ENCODE peak calls at places on chromosome 14, in ten cellular contexts. Y is IMR-90, P is breast epithelium, U is left ventricle myocardium inferior, B is aorta, L is fibroblast of lung, Z is MM.1S, W is OCI-LY7, V is cardiac muscle cell, X is astrocyte. T is an unnamed sample.
A peak's percentile ranks its signal among the peaks of the same experiment; 100 is the strongest.

GRCh38 chr14:96205994-96206392 is 1.4 kb downstream of the BDKRB2 start:
- DNase-seq in Y (no peak), P (no peak), U (no peak), B (no peak), L (no peak), Z (no peak), W (no peak), V (no peak), X (no peak), T (no peak)

GRCh38 chr14:80427101-80427500 is 215.8 kb upstream of the DIO2 start:
- DNase-seq in Y (peak; percentile 68), P (no peak), U (no peak), B (no peak), L (peak; percentile 75), Z (no peak), W (no peak), V (no peak), X (peak; percentile 73), T (no peak)

GRCh38 chr14:103500148-103500990 is 22.3 kb downstream of the CKB start:
- DNase-seq in Y (peak; percentile 81), P (peak; percentile 86), U (peak; percentile 90), B (peak; percentile 97), L (peak; percentile 69), Z (peak; percentile 27), W (peak; percentile 80), V (peak; percentile 94), X (peak; percentile 56), T (peak; percentile 93)

GRCh38 chr14:46490150-46490769 is 161.3 kb downstream of the RPL10L start:
- DNase-seq in Y (no peak), P (no peak), U (no peak), B (no peak), L (no peak), Z (peak; percentile 71), W (peak; percentile 8), V (peak; percentile 5), X (peak; percentile 1), T (no peak)

GRCh38 chr14:93369393-93370266 is 22.6 kb downstream of the COX8C start:
- DNase-seq in Y (no peak), P (no peak), U (no peak), B (no peak), L (no peak), Z (peak; percentile 45), W (peak; percentile 34), V (no peak), X (no peak), T (no peak)

GRCh38 chr14:100711117-100711462 is 15.6 kb upstream of the DLK1 start:
- DNase-seq in Y (no peak), P (no peak), U (no peak), B (no peak), L (no peak), Z (no peak), W (no peak), V (no peak), X (no peak), T (no peak)

GRCh38 chr14:64196668-64197411 is 97.3 kb downstream of the ESR2 start:
- DNase-seq in Y (peak; percentile 64), P (no peak), U (peak; percentile 51), B (peak; percentile 79), L (peak; percentile 67), Z (no peak), W (no peak), V (peak; percentile 76), X (peak; percentile 58), T (peak; percentile 16)

GRCh38 chr14:37051153-37051552 is 121.3 kb downstream of the SLC25A21 start:
- DNase-seq in Y (no peak), P (no peak), U (no peak), B (no peak), L (peak; percentile 39), Z (no peak), W (no peak), V (no peak), X (peak; percentile 27), T (no peak)

GRCh38 chr14:87043667-87044200 is 949.2 kb downstream of the GALC start:
- DNase-seq in Y (no peak), P (no peak), U (no peak), B (no peak), L (no peak), Z (no peak), W (no peak), V (no peak), X (no peak), T (no peak)

GRCh38 chr14:27995688-27996087 is 770.9 kb upstream of the FOXG1 start:
- DNase-seq in Y (no peak), P (no peak), U (no peak), B (no peak), L (no peak), Z (no peak), W (no peak), V (no peak), X (no peak), T (no peak)

GRCh38 chr14:34604990-34605389 is 25.0 kb downstream of the SNX6 start:
- DNase-seq in Y (peak; percentile 51), P (no peak), U (no peak), B (no peak), L (peak; percentile 39), Z (no peak), W (no peak), V (no peak), X (peak; percentile 32), T (no peak)

GRCh38 chr14:56205906-56206305 is 87.7 kb downstream of the PELI2 start:
- DNase-seq in Y (no peak), P (no peak), U (no peak), B (no peak), L (no peak), Z (no peak), W (no peak), V (no peak), X (no peak), T (no peak)

GRCh38 chr14:31137214-31137889 is 70.2 kb downstream of the HECTD1 start:
- DNase-seq in Y (no peak), P (no peak), U (no peak), B (no peak), L (no peak), Z (no peak), W (no peak), V (no peak), X (no peak), T (no peak)

GRCh38 chr14:33676135-33676566 is 274.7 kb downstream of the EGLN3 start:
- DNase-seq in Y (no peak), P (no peak), U (peak; percentile 20), B (no peak), L (peak; percentile 70), Z (peak; percentile 56), W (no peak), V (peak; percentile 62), X (peak; percentile 57), T (peak; percentile 75)

GRCh38 chr14:49464885-49465284 is 121.3 kb downstream of the RPS29 start:
- DNase-seq in Y (no peak), P (no peak), U (no peak), B (no peak), L (no peak), Z (no peak), W (peak; percentile 3), V (peak; percentile 9), X (no peak), T (peak; percentile 39)

GRCh38 chr14:60485600-60486251 is at the start of gene C14orf39:
- DNase-seq in Y (peak; percentile 65), P (no peak), U (no peak), B (peak; percentile 57), L (peak; percentile 51), Z (no peak), W (no peak), V (peak; percentile 85), X (no peak), T (peak; percentile 39)

GRCh38 chr14:33509927-33510535 is 440.8 kb downstream of the EGLN3 start:
- DNase-seq in Y (no peak), P (no peak), U (no peak), B (no peak), L (peak; percentile 94), Z (no peak), W (no peak), V (no peak), X (peak; percentile 93), T (no peak)

GRCh38 chr14:77738559-77739250 is 22.3 kb downstream of the SNW1 start:
- DNase-seq in Y (peak; percentile 45), P (no peak), U (no peak), B (no peak), L (peak; percentile 80), Z (no peak), W (no peak), V (no peak), X (peak; percentile 74), T (no peak)

GRCh38 chr14:72710212-72710611 is 183.7 kb downstream of the DPF3 start:
- DNase-seq in Y (peak; percentile 60), P (no peak), U (no peak), B (no peak), L (no peak), Z (no peak), W (no peak), V (no peak), X (no peak), T (no peak)

DNA sequence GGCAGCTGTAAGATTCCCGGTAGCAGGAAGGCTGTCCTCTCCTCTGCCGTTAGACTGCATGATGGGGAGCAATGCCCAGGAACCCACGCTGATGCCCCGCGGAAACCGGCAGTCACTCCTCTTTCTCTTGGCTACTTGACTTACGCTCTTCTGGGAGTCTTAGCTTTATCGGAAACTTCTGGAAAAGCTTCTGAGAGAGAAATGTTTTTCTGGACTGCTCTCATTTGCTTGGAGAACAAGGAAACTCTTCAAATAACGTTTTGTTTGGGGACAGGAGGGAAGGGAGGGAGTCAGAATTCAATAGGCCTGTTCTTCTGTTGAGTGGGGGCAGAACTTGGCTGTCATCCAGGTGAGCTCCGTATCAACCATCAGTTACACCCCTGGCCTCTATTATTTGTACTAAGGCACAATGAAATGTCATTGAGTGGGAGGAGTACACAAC is 128.0 kb upstream of the MAX start:
- DNase-seq in Y (no peak), P (no peak), U (peak; percentile 57), B (no peak), L (peak; percentile 50), Z (no peak), W (no peak), V (peak; percentile 37), X (no peak), T (peak; percentile 92)
- H3K4me1 ChIP-seq in Y (peaks cover 10% of the 10 kb centered on the region), P (peaks cover 4% of the 10 kb centered on the region), U (peaks cover 32% of the 10 kb centered on the region), B (no peaks in the 10 kb centered on the region), L (peaks cover 8% of the 10 kb centered on the region), Z (peaks cover 11% of the 10 kb centered on the region), W (peaks cover 58% of the 10 kb centered on the region), V (peaks cover 33% of the 10 kb centered on the region), X (peaks cover 16% of the 10 kb centered on the region), T (peaks cover 62% of the 10 kb centered on the region)

GRCh38 chr14:79017561-79017960 is 847.4 kb downstream of the NRXN3 start:
- DNase-seq in Y (no peak), P (no peak), U (no peak), B (no peak), L (no peak), Z (no peak), W (no peak), V (no peak), X (no peak), T (no peak)
- H3K4me1 ChIP-seq in Y (peaks cover 2% of the 10 kb centered on the region), P (no peaks in the 10 kb centered on the region), U (no peaks in the 10 kb centered on the region), B (no peaks in the 10 kb centered on the region), L (peaks cover 6% of the 10 kb centered on the region), Z (no peaks in the 10 kb centered on the region), W (no peaks in the 10 kb centered on the region), V (no peaks in the 10 kb centered on the region), X (peaks cover 12% of the 10 kb centered on the region), T (no peaks in the 10 kb centered on the region)

GRCh38 chr14:99579077-99579836 is 24.8 kb downstream of the CCDC85C start:
- DNase-seq in Y (no peak), P (peak; percentile 88), U (no peak), B (no peak), L (no peak), Z (no peak), W (no peak), V (no peak), X (no peak), T (no peak)
- H3K4me1 ChIP-seq in Y (peaks cover 63% of the 10 kb centered on the region), P (peaks cover 29% of the 10 kb centered on the region), U (peaks cover 78% of the 10 kb centered on the region), B (no peaks in the 10 kb centered on the region), L (peaks cover 34% of the 10 kb centered on the region), Z (no peaks in the 10 kb centered on the region), W (peaks cover 11% of the 10 kb centered on the region), V (peaks cover 56% of the 10 kb centered on the region), X (peaks cover 68% of the 10 kb centered on the region), T (peaks cover 14% of the 10 kb centered on the region)

GRCh38 chr14:68677476-68677875 is 115.4 kb downstream of the ZFP36L1 start:
- DNase-seq in Y (no peak), P (no peak), U (no peak), B (no peak), L (no peak), Z (no peak), W (no peak), V (no peak), X (no peak), T (no peak)
- H3K4me1 ChIP-seq in Y (peaks cover 19% of the 10 kb centered on the region), P (no peaks in the 10 kb centered on the region), U (peaks cover 43% of the 10 kb centered on the region), B (peaks cover 11% of the 10 kb centered on the region), L (peaks cover 10% of the 10 kb centered on the region), Z (no peaks in the 10 kb centered on the region), W (peaks cover 49% of the 10 kb centered on the region), V (peaks cover 22% of the 10 kb centered on the region), X (peaks cover 16% of the 10 kb centered on the region), T (no peaks in the 10 kb centered on the region)